ENCODE peak calls at places on chromosomes 6 and 20, in nine cellular contexts. A, K, C, J, V, E, I, S and M are unnamed samples.
A peak's percentile ranks its signal among the peaks of the same experiment; 100 is the strongest.

GRCh38 chr20:38268115-38268514 is 7.6 kb upstream of the KIAA1755 start:
- DNase-seq in A (no peak), K (no peak), C (no peak), J (no peak), V (no peak), E (no peak), I (no peak), S (no peak), M (no peak)

GRCh38 chr6:159094444-159095252 is 49.9 kb upstream of the TAGAP start:
- DNase-seq in A (no peak), K (no peak), C (peak; percentile 63), J (no peak), V (no peak), E (peak; percentile 73), I (no peak), S (peak; percentile 19), M (peak; percentile 74)

GRCh38 chr6:161041274-161041673 is 49.7 kb downstream of the MAP3K4 start:
- DNase-seq in A (no peak), K (no peak), C (no peak), J (no peak), V (no peak), E (no peak), I (no peak), S (no peak), M (no peak)

GRCh38 chr6:28816909-28817807 is 106.6 kb downstream of the TRIM27 start:
- DNase-seq in A (no peak), K (no peak), C (no peak), J (peak; percentile 65), V (no peak), E (peak; percentile 79), I (peak; percentile 92), S (no peak), M (no peak)

GRCh38 chr20:54148947-54149764 is 24.6 kb downstream of the CYP24A1 start:
- DNase-seq in A (no peak), K (no peak), C (no peak), J (no peak), V (no peak), E (no peak), I (no peak), S (peak; percentile 83), M (peak; percentile 94)

GRCh38 chr6:3334579-3334978 is 75.8 kb downstream of the PSMG4 start:
- DNase-seq in A (no peak), K (peak; percentile 95), C (no peak), J (no peak), V (no peak), E (no peak), I (no peak), S (peak; percentile 41), M (no peak)

GRCh38 chr20:22770240-22770800 is 185.9 kb upstream of the FOXA2 start:
- DNase-seq in A (no peak), K (no peak), C (no peak), J (no peak), V (no peak), E (no peak), I (no peak), S (no peak), M (no peak)

GRCh38 chr6:81741689-81742088 is 10.8 kb downstream of the TENT5A start:
- DNase-seq in A (no peak), K (no peak), C (no peak), J (no peak), V (no peak), E (no peak), I (no peak), S (no peak), M (no peak)

GRCh38 chr20:23156842-23157423 is 70.8 kb upstream of the CD93 start:
- DNase-seq in A (no peak), K (no peak), C (no peak), J (no peak), V (no peak), E (no peak), I (no peak), S (no peak), M (no peak)

GRCh38 chr6:45843848-45844521 is 171.7 kb downstream of the CLIC5 start:
- DNase-seq in A (peak; percentile 81), K (no peak), C (no peak), J (no peak), V (no peak), E (no peak), I (no peak), S (no peak), M (no peak)

GRCh38 chr20:61950631-61951010 is 115.1 kb downstream of the TAF4 start:
- DNase-seq in A (peak; percentile 50), K (peak; percentile 7), C (no peak), J (no peak), V (no peak), E (no peak), I (no peak), S (no peak), M (no peak)

GRCh38 chr20:2527762-2528161 is 8.6 kb upstream of the TMC2 start:
- DNase-seq in A (no peak), K (no peak), C (no peak), J (no peak), V (no peak), E (no peak), I (no peak), S (no peak), M (no peak)

GRCh38 chr20:1894471-1894950 is 696 bp upstream of the SIRPA start:
- DNase-seq in A (peak; percentile 90), K (peak; percentile 66), C (peak; percentile 23), J (peak; percentile 41), V (peak; percentile 45), E (peak; percentile 12), I (peak; percentile 56), S (peak; percentile 59), M (peak; percentile 51)

GRCh38 chr20:9256359-9256758 is 187.5 kb downstream of the PLCB4 start:
- DNase-seq in A (no peak), K (no peak), C (no peak), J (no peak), V (no peak), E (no peak), I (no peak), S (no peak), M (no peak)

GRCh38 chr6:28537065-28537464 is 11.4 kb downstream of the GPX5 start:
- DNase-seq in A (no peak), K (no peak), C (no peak), J (no peak), V (no peak), E (peak; percentile 3), I (peak; percentile 47), S (no peak), M (no peak)

GRCh38 chr6:128491643-128492206 is 28.7 kb downstream of the PTPRK start:
- DNase-seq in A (no peak), K (peak; percentile 47), C (no peak), J (peak; percentile 53), V (peak; percentile 31), E (peak; percentile 44), I (peak; percentile 93), S (no peak), M (no peak)

GRCh38 chr20:48186915-48187314 is 401.6 kb upstream of the SULF2 start:
- DNase-seq in A (no peak), K (no peak), C (no peak), J (no peak), V (no peak), E (no peak), I (peak; percentile 53), S (no peak), M (no peak)

GRCh38 chr6:144190593-144190992 is 40.3 kb downstream of the STX11 start:
- DNase-seq in A (peak; percentile 48), K (peak; percentile 71), C (no peak), J (peak; percentile 89), V (peak; percentile 39), E (no peak), I (no peak), S (no peak), M (no peak)

DNA sequence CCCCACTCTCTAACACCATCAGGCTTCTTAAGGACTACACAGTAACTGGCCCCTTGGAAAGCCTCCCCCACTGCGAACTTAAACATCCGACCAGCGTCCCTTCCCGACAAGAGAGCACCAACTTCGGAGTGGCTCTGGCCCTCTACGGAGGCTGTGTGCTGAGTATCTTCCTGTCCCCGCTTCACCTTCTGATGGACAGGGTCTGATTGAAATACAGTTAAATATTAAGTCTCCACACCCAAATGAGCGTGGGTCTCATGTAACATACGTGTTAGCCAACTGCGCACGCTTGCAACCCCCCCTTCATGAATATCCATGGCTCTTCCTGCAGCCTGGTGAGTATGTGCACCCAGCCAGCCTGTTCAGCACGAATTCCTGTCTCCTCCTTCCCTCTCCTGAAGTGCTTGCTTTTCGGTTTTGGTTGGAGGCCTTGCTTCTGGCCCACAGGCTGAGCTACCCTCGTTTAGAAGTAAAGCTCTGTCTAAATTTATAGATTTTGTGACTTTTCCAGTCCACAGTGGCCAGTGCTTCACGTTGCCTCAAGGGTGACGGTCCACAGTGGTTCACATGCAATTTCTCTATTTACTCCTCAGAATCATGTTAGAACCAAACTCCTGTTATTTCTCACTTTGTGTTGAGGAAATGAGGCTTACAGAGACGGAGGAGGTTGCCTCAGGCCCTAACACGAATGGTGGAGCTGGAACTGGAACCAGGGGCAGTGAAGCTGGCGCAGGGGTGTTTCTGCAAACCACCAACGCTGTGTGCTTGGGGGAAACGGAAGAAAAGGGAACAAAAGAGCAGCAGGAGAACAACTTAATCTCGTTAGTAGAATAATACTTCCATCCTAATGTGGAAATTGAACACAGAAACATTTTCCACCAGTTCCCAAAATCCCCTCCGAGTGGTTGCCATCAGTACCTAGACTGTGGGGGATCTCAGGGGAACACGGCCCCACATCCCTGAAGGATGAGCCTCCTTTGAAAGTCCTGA is 103.1 kb upstream of the FRMD1 start:
- DNase-seq in A (no peak), K (no peak), C (no peak), J (no peak), V (peak; percentile 3), E (no peak), I (peak; percentile 94), S (no peak), M (peak; percentile 1)
- H3K4me3 ChIP-seq in A (no peak overlapping the region), K (no peak overlapping the region), C (no peak overlapping the region), J (no peak overlapping the region), V (no peak overlapping the region), E (no peak overlapping the region), I (no peak overlapping the region), S (no peak overlapping the region), M (no peak overlapping the region)

GRCh38 chr6:56692586-56693245 is 50.0 kb upstream of the DST start:
- DNase-seq in A (no peak), K (no peak), C (no peak), J (no peak), V (no peak), E (no peak), I (peak; percentile 60), S (no peak), M (no peak)
- H3K4me3 ChIP-seq in A (peak overlapping the region; percentile 60), K (no peak overlapping the region), C (no peak overlapping the region), J (peak overlapping the region; percentile 49), V (no peak overlapping the region), E (no peak overlapping the region), I (peak overlapping the region; percentile 41), S (peak overlapping the region; percentile 24), M (peak overlapping the region; percentile 10)

DNA sequence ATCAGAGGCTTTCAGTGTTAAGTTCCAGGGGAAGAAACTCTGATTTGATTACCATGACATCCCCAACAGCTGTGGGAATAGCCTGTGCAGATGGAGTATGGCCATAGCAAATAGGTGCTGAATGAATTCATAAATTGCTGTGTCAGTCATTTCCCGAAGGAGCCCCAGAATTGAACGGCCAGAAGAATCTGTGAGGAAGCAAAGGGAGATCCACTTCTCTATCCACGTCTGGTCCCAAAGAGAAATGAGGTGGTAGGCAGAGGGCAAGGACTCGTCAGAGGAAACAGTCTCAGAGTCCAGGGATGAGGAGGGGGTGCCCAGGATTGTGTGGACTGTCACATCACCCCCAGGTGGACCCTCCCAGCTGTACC is 3.1 kb upstream of the TAF8 start:
- DNase-seq in A (no peak), K (no peak), C (no peak), J (no peak), V (no peak), E (no peak), I (no peak), S (no peak), M (no peak)
- H3K4me3 ChIP-seq in A (peak overlapping the region; percentile 5), K (no peak overlapping the region), C (peak overlapping the region; percentile 98), J (no peak overlapping the region), V (peak overlapping the region; percentile 63), E (no peak overlapping the region), I (no peak overlapping the region), S (peak overlapping the region; percentile 78), M (no peak overlapping the region)

GRCh38 chr6:31179896-31180295 is 9.4 kb upstream of the POU5F1 start:
- DNase-seq in A (no peak), K (no peak), C (no peak), J (no peak), V (no peak), E (no peak), I (no peak), S (no peak), M (no peak)
- H3K4me3 ChIP-seq in A (peak overlapping the region; percentile 29), K (no peak overlapping the region), C (no peak overlapping the region), J (no peak overlapping the region), V (no peak overlapping the region), E (no peak overlapping the region), I (no peak overlapping the region), S (no peak overlapping the region), M (no peak overlapping the region)